ENCODE peak calls at places on chromosomes 4 and X, in eight cellular contexts. One of them, this sample, is unnamed.

GRCh38 chr4:126778348-126778747 is 854.4 kb upstream of the INTU start:
- DNase-seq in T-helper 9 cell: no peak
- DNase-seq in stimulated activated naive CD8-positive, alpha-beta T cell treated with anti-CD3 and anti-CD28 coated beads, Interleukin-15, Interleukin-2, amounts not matched to agents 100 U/mL and 50 U/mL, for 24 hours: no peak
- DNase-seq in heart right ventricle: no peak
- DNase-seq in astrocyte of the spinal cord: peak
- DNase-seq in astrocyte: peak
- DNase-seq in GM13977: no peak
- DNase-seq in dermis blood vessel endothelial cell: peak
- DNase-seq in this sample: peak

GRCh38 chrX:65926095-65927019 is 113.5 kb downstream of the VSIG4 start:
- DNase-seq in stimulated activated naive CD8-positive, alpha-beta T cell treated with anti-CD3 and anti-CD28 coated beads, Interleukin-15, Interleukin-2, amounts not matched to agents 100 U/mL and 50 U/mL, for 24 hours: peak
- DNase-seq in GM13977: no peak
- DNase-seq in T-helper 9 cell: peak
- DNase-seq in heart right ventricle: no peak
- DNase-seq in astrocyte of the spinal cord: no peak
- DNase-seq in dermis blood vessel endothelial cell: no peak
- DNase-seq in astrocyte: no peak
- DNase-seq in this sample: no peak

GRCh38 chrX:8237718-8238117 is 66.7 kb upstream of the VCX2 start:
- DNase-seq in GM13977: no peak
- DNase-seq in astrocyte of the spinal cord: no peak
- DNase-seq in stimulated activated naive CD8-positive, alpha-beta T cell treated with anti-CD3 and anti-CD28 coated beads, Interleukin-15, Interleukin-2, amounts not matched to agents 100 U/mL and 50 U/mL, for 24 hours: no peak
- DNase-seq in astrocyte: no peak
- DNase-seq in T-helper 9 cell: no peak
- DNase-seq in heart right ventricle: no peak
- DNase-seq in dermis blood vessel endothelial cell: no peak
- DNase-seq in this sample: no peak

GRCh38 chrX:115632455-115632854 is 71.5 kb downstream of the PLS3 start:
- DNase-seq in astrocyte of the spinal cord: peak
- DNase-seq in T-helper 9 cell: no peak
- DNase-seq in heart right ventricle: no peak
- DNase-seq in dermis blood vessel endothelial cell: no peak
- DNase-seq in astrocyte: peak
- DNase-seq in stimulated activated naive CD8-positive, alpha-beta T cell treated with anti-CD3 and anti-CD28 coated beads, Interleukin-15, Interleukin-2, amounts not matched to agents 100 U/mL and 50 U/mL, for 24 hours: no peak
- DNase-seq in GM13977: no peak
- DNase-seq in this sample: no peak

GRCh38 chrX:105167233-105167632 is 53.3 kb downstream of the TEX13A start:
- DNase-seq in stimulated activated naive CD8-positive, alpha-beta T cell treated with anti-CD3 and anti-CD28 coated beads, Interleukin-15, Interleukin-2, amounts not matched to agents 100 U/mL and 50 U/mL, for 24 hours: no peak
- DNase-seq in GM13977: no peak
- DNase-seq in dermis blood vessel endothelial cell: no peak
- DNase-seq in heart right ventricle: no peak
- DNase-seq in astrocyte: no peak
- DNase-seq in T-helper 9 cell: no peak
- DNase-seq in astrocyte of the spinal cord: no peak
- DNase-seq in this sample: no peak

GRCh38 chr4:3215733-3216132 is 33.2 kb upstream of the MSANTD1 start:
- DNase-seq in GM13977: no peak
- DNase-seq in T-helper 9 cell: no peak
- DNase-seq in astrocyte of the spinal cord: no peak
- DNase-seq in stimulated activated naive CD8-positive, alpha-beta T cell treated with anti-CD3 and anti-CD28 coated beads, Interleukin-15, Interleukin-2, amounts not matched to agents 100 U/mL and 50 U/mL, for 24 hours: no peak
- DNase-seq in astrocyte: no peak
- DNase-seq in heart right ventricle: no peak
- DNase-seq in dermis blood vessel endothelial cell: no peak
- DNase-seq in this sample: no peak

GRCh38 chr4:53192017-53192416 is 173.8 kb downstream of the SCFD2 start:
- DNase-seq in GM13977: no peak
- DNase-seq in T-helper 9 cell: no peak
- DNase-seq in astrocyte of the spinal cord: no peak
- DNase-seq in stimulated activated naive CD8-positive, alpha-beta T cell treated with anti-CD3 and anti-CD28 coated beads, Interleukin-15, Interleukin-2, amounts not matched to agents 100 U/mL and 50 U/mL, for 24 hours: no peak
- DNase-seq in astrocyte: no peak
- DNase-seq in dermis blood vessel endothelial cell: no peak
- DNase-seq in heart right ventricle: no peak
- DNase-seq in this sample: no peak

GRCh38 chr4:40553995-40554394 is 75.7 kb downstream of the RBM47 start:
- DNase-seq in heart right ventricle: peak
- DNase-seq in GM13977: no peak
- DNase-seq in dermis blood vessel endothelial cell: peak
- DNase-seq in astrocyte of the spinal cord: no peak
- DNase-seq in stimulated activated naive CD8-positive, alpha-beta T cell treated with anti-CD3 and anti-CD28 coated beads, Interleukin-15, Interleukin-2, amounts not matched to agents 100 U/mL and 50 U/mL, for 24 hours: no peak
- DNase-seq in astrocyte: no peak
- DNase-seq in T-helper 9 cell: no peak
- DNase-seq in this sample: no peak

GRCh38 chr4:2837904-2838496 is 5.6 kb upstream of the ADD1 start:
- DNase-seq in astrocyte of the spinal cord: no peak
- DNase-seq in stimulated activated naive CD8-positive, alpha-beta T cell treated with anti-CD3 and anti-CD28 coated beads, Interleukin-15, Interleukin-2, amounts not matched to agents 100 U/mL and 50 U/mL, for 24 hours: peak
- DNase-seq in T-helper 9 cell: peak
- DNase-seq in astrocyte: no peak
- DNase-seq in dermis blood vessel endothelial cell: peak
- DNase-seq in heart right ventricle: peak
- DNase-seq in GM13977: no peak
- DNase-seq in this sample: no peak

GRCh38 chr4:141352775-141353544 is 132.3 kb downstream of the ZNF330 start:
- DNase-seq in astrocyte: peak
- DNase-seq in GM13977: no peak
- DNase-seq in astrocyte of the spinal cord: peak
- DNase-seq in heart right ventricle: no peak
- DNase-seq in stimulated activated naive CD8-positive, alpha-beta T cell treated with anti-CD3 and anti-CD28 coated beads, Interleukin-15, Interleukin-2, amounts not matched to agents 100 U/mL and 50 U/mL, for 24 hours: no peak
- DNase-seq in dermis blood vessel endothelial cell: peak
- DNase-seq in T-helper 9 cell: no peak
- DNase-seq in this sample: peak